ENCODE peak calls at places on chromosome 10, in ten cellular contexts. L is PC-3; O is lower leg skin; N is T-helper 9 cell; Z is pulmonary artery endothelial cell; H is stimulated activated CD8-positive, alpha-beta memory T cell treated with anti-CD3 and anti-CD28 coated beads, Interleukin-2, amount 100 ng/mL, for 1 hour; B is amniotic epithelial cell; W is Jurkat, Clone E6-1; U is NCI-H1092 treated with DMSO at 0.1 percent for 48 hours; G is Peyer's patch. P is an unnamed sample.

GRCh38 chr10:13930123-13930522 is 343.4 kb downstream of the PRPF18 start:
- DNase-seq in G (no peak), W (peak), B (no peak), U (no peak), O (no peak), H (no peak), Z (no peak), L (no peak), N (peak), P (no peak)

GRCh38 chr10:131819241-131820072 is 81.4 kb upstream of the PPP2R2D start:
- DNase-seq in G (no peak), N (no peak), L (no peak), O (no peak), W (no peak), B (no peak), H (no peak), U (no peak), Z (no peak), P (no peak)

GRCh38 chr10:78310481-78311080 is 276.9 kb downstream of the RPS24 start:
- DNase-seq in H (no peak), B (no peak), U (no peak), N (no peak), Z (no peak), G (no peak), L (no peak), W (no peak), O (no peak), P (no peak)

GRCh38 chr10:96124230-96125141 is 5.6 kb upstream of the ZNF518A start:
- DNase-seq in G (no peak), O (no peak), Z (no peak), H (no peak), W (peak), U (no peak), N (no peak), L (no peak), B (peak), P (peak)

GRCh38 chr10:123997013-123997412 is 96.4 kb downstream of the CHST15 start:
- DNase-seq in B (no peak), W (no peak), U (no peak), L (no peak), N (no peak), O (no peak), H (no peak), G (no peak), Z (no peak), P (no peak)

GRCh38 chr10:102919237-102919959 is 1.3 kb downstream of the CNNM2 start:
- DNase-seq in N (no peak), B (no peak), O (peak), G (no peak), L (no peak), Z (no peak), U (no peak), H (no peak), W (no peak), P (no peak)

GRCh38 chr10:79070611-79071534 is 2.1 kb downstream of the ZMIZ1 start:
- DNase-seq in O (peak), G (no peak), H (no peak), Z (no peak), B (peak), U (peak), L (peak), N (no peak), W (no peak), P (peak)

GRCh38 chr10:3142146-3142875 is 30.3 kb downstream of the PITRM1 start:
- DNase-seq in B (no peak), H (no peak), Z (no peak), N (no peak), G (no peak), W (no peak), O (no peak), U (no peak), L (no peak), P (no peak)

P was measured in MM.1S.